ENCODE peak calls at places on chromosomes 12 and 14, in ten cellular contexts. N, T, Z, E, Y, G, M, A, V and J are unnamed samples.

GRCh38 chr12:10960260-10960659 is 21.2 kb upstream of the TAS2R14 start:
- DNase-seq in N (no peak), T (peak), Z (no peak), E (no peak), Y (no peak), G (no peak), M (no peak), A (no peak), V (no peak), J (no peak)

GRCh38 chr14:75991753-75992152 is 6.2 kb downstream of the IFT43 start:
- DNase-seq in N (no peak), T (no peak), Z (no peak), E (no peak), Y (no peak), G (no peak), M (no peak), A (no peak), V (no peak), J (no peak)

GRCh38 chr12:30754383-30754749 is 385 bp downstream of the CAPRIN2 start:
- DNase-seq in N (no peak), T (no peak), Z (peak), E (no peak), Y (no peak), G (no peak), M (no peak), A (peak), V (no peak), J (no peak)

GRCh38 chr12:22474970-22475720 is 69.2 kb downstream of the C2CD5 start:
- DNase-seq in N (no peak), T (peak), Z (no peak), E (no peak), Y (no peak), G (no peak), M (no peak), A (no peak), V (no peak), J (no peak)

GRCh38 chr14:80996049-80996901 is 40.9 kb downstream of the TSHR start:
- DNase-seq in N (no peak), T (peak), Z (peak), E (peak), Y (no peak), G (peak), M (no peak), A (peak), V (peak), J (peak)

GRCh38 chr12:50218386-50218785 is 51.2 kb upstream of the CERS5 start:
- DNase-seq in N (no peak), T (no peak), Z (no peak), E (no peak), Y (no peak), G (no peak), M (no peak), A (no peak), V (no peak), J (no peak)

GRCh38 chr14:104201063-104201462 is 62.7 kb downstream of the KIF26A start:
- DNase-seq in N (no peak), T (no peak), Z (peak), E (no peak), Y (no peak), G (no peak), M (no peak), A (no peak), V (no peak), J (no peak)

GRCh38 chr12:68012712-68013111 is 23.5 kb downstream of the IFNG-AS1 start:
- DNase-seq in N (no peak), T (no peak), Z (no peak), E (peak), Y (no peak), G (no peak), M (no peak), A (no peak), V (no peak), J (no peak)

GRCh38 chr14:105059035-105059916 is 6.0 kb downstream of the GPR132 start:
- DNase-seq in N (no peak), T (no peak), Z (no peak), E (no peak), Y (peak), G (no peak), M (peak), A (peak), V (no peak), J (no peak)

GRCh38 chr12:116160883-116161458 is 116.5 kb downstream of the MED13L start:
- DNase-seq in N (no peak), T (no peak), Z (no peak), E (no peak), Y (no peak), G (no peak), M (no peak), A (no peak), V (no peak), J (no peak)